ENCODE peak calls at places on chromosome 7, in five cellular contexts. One of them, this sample, is unnamed.

GRCh38 chr7:5557920-5558401 is 134.3 kb upstream of the TNRC18 start:
- DNase-seq in heart left ventricle: peak; percentile 87
- DNase-seq in OCI-LY7: peak; percentile 57
- DNase-seq in left lung: peak; percentile 85
- DNase-seq in WERI-Rb-1: peak; percentile 28
- DNase-seq in this sample: peak; percentile 65

GRCh38 chr7:12967322-12967721 is 279.9 kb downstream of the ARL4A start:
- DNase-seq in heart left ventricle: no peak
- DNase-seq in OCI-LY7: no peak
- DNase-seq in left lung: no peak
- DNase-seq in WERI-Rb-1: no peak
- DNase-seq in this sample: no peak

GRCh38 chr7:101792051-101792651 is 25.3 kb upstream of the CUX1 start:
- DNase-seq in heart left ventricle: peak; percentile 69
- DNase-seq in OCI-LY7: no peak
- DNase-seq in left lung: no peak
- DNase-seq in WERI-Rb-1: no peak
- DNase-seq in this sample: peak; percentile 80

GRCh38 chr7:79528421-79528820 is 75.0 kb upstream of the MAGI2 start:
- DNase-seq in heart left ventricle: no peak
- DNase-seq in OCI-LY7: no peak
- DNase-seq in left lung: no peak
- DNase-seq in WERI-Rb-1: no peak
- DNase-seq in this sample: no peak

GRCh38 chr7:13262929-13263530 is 575.6 kb downstream of the ARL4A start:
- DNase-seq in heart left ventricle: no peak
- DNase-seq in OCI-LY7: peak; percentile 26
- DNase-seq in left lung: no peak
- DNase-seq in WERI-Rb-1: no peak
- DNase-seq in this sample: no peak

GRCh38 chr7:140242057-140243031 is 65.6 kb upstream of the KDM7A start:
- DNase-seq in heart left ventricle: peak; percentile 40
- DNase-seq in OCI-LY7: no peak
- DNase-seq in left lung: peak; percentile 63
- DNase-seq in WERI-Rb-1: no peak
- DNase-seq in this sample: no peak

GRCh38 chr7:79137942-79138341 is 315.5 kb downstream of the MAGI2 start:
- DNase-seq in heart left ventricle: no peak
- DNase-seq in OCI-LY7: no peak
- DNase-seq in left lung: no peak
- DNase-seq in WERI-Rb-1: no peak
- DNase-seq in this sample: no peak

GRCh38 chr7:21169667-21170605 is 257.9 kb upstream of the SP4 start:
- DNase-seq in heart left ventricle: no peak
- DNase-seq in OCI-LY7: no peak
- DNase-seq in left lung: no peak
- DNase-seq in WERI-Rb-1: no peak
- DNase-seq in this sample: no peak

GRCh38 chr7:1065263-1066260 is 21.2 kb downstream of the GPR146 start:
- DNase-seq in heart left ventricle: peak; percentile 84
- DNase-seq in OCI-LY7: peak; percentile 80
- DNase-seq in left lung: peak; percentile 82
- DNase-seq in WERI-Rb-1: peak; percentile 82
- DNase-seq in this sample: peak; percentile 65

GRCh38 chr7:157577061-157577460 is 240.3 kb downstream of the DNAJB6 start:
- DNase-seq in heart left ventricle: no peak
- DNase-seq in OCI-LY7: no peak
- DNase-seq in left lung: no peak
- DNase-seq in WERI-Rb-1: no peak
- DNase-seq in this sample: no peak

GRCh38 chr7:127879942-127880341 is 151.3 kb downstream of the LRRC4 start:
- DNase-seq in heart left ventricle: no peak
- DNase-seq in OCI-LY7: no peak
- DNase-seq in left lung: no peak
- DNase-seq in WERI-Rb-1: no peak
- DNase-seq in this sample: no peak

GRCh38 chr7:31882187-31882586 is 188.0 kb downstream of the PDE1C start:
- DNase-seq in heart left ventricle: peak; percentile 89
- DNase-seq in OCI-LY7: no peak
- DNase-seq in left lung: no peak
- DNase-seq in WERI-Rb-1: no peak
- DNase-seq in this sample: peak; percentile 97

GRCh38 chr7:50805425-50806130 is 22.9 kb upstream of the GRB10 start:
- DNase-seq in heart left ventricle: no peak
- DNase-seq in OCI-LY7: no peak
- DNase-seq in left lung: no peak
- DNase-seq in WERI-Rb-1: no peak
- DNase-seq in this sample: no peak

GRCh38 chr7:19378340-19378704 is 233.1 kb upstream of the FERD3L start:
- DNase-seq in heart left ventricle: no peak
- DNase-seq in OCI-LY7: no peak
- DNase-seq in left lung: no peak
- DNase-seq in WERI-Rb-1: no peak
- DNase-seq in this sample: no peak

GRCh38 chr7:47215049-47215448 is 366.9 kb downstream of the TNS3 start:
- DNase-seq in heart left ventricle: no peak
- DNase-seq in OCI-LY7: no peak
- DNase-seq in left lung: no peak
- DNase-seq in WERI-Rb-1: no peak
- DNase-seq in this sample: no peak

GRCh38 chr7:21251166-21251806 is 176.6 kb upstream of the SP4 start:
- DNase-seq in heart left ventricle: no peak
- DNase-seq in OCI-LY7: no peak
- DNase-seq in left lung: no peak
- DNase-seq in WERI-Rb-1: no peak
- DNase-seq in this sample: no peak

GRCh38 chr7:51070163-51070562 is 246.4 kb downstream of the COBL start:
- DNase-seq in heart left ventricle: no peak
- DNase-seq in OCI-LY7: no peak
- DNase-seq in left lung: no peak
- DNase-seq in WERI-Rb-1: no peak
- DNase-seq in this sample: no peak

GRCh38 chr7:92731327-92732063 is 104.9 kb downstream of the CDK6 start:
- DNase-seq in heart left ventricle: no peak
- DNase-seq in OCI-LY7: peak; percentile 38
- DNase-seq in left lung: no peak
- DNase-seq in WERI-Rb-1: no peak
- DNase-seq in this sample: peak; percentile 23

GRCh38 chr7:19932549-19933249 is 159.3 kb upstream of the TMEM196 start:
- DNase-seq in heart left ventricle: no peak
- DNase-seq in OCI-LY7: no peak
- DNase-seq in left lung: no peak
- DNase-seq in WERI-Rb-1: peak; percentile 62
- DNase-seq in this sample: no peak

DNA sequence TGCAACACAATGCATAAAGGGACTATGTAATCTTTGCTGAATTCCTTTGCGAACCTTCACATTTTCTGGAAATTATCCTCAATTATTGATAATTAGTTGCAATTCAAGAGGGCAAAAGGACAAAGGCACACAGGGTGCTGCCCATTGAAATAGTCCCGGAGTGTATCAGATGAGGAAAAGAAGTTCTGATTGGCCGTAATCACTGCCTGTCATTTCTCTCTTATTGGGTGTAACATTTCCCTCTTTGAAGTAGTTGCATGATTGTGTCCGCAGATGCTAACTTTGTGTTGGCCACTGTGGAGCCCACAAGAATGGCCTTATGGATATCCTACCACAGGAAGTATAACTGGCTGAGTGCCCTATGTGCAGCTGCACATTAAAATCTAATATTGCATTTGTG is 35.1 kb upstream of the TAS2R16 start:
- DNase-seq in heart left ventricle: no peak
- DNase-seq in OCI-LY7: no peak
- DNase-seq in left lung: no peak
- DNase-seq in WERI-Rb-1: no peak
- DNase-seq in this sample: no peak
- H3K9me3 ChIP-seq in heart left ventricle: no peaks in the 10 kb centered on the region
- H3K9me3 ChIP-seq in OCI-LY7: no peaks in the 10 kb centered on the region
- H3K9me3 ChIP-seq in left lung: peaks cover 12% of the 10 kb centered on the region
- H3K9me3 ChIP-seq in WERI-Rb-1: no peaks in the 10 kb centered on the region
- H3K9me3 ChIP-seq in this sample: no peaks in the 10 kb centered on the region

GRCh38 chr7:27200761-27201230 is 905 bp upstream of the HOXA13 start:
- DNase-seq in heart left ventricle: no peak
- DNase-seq in OCI-LY7: no peak
- DNase-seq in left lung: no peak
- DNase-seq in WERI-Rb-1: no peak
- DNase-seq in this sample: no peak

GRCh38 chr7:27198871-27199801 is 755 bp downstream of the HOXA13 start:
- DNase-seq in heart left ventricle: no peak
- DNase-seq in OCI-LY7: peak; percentile 27
- DNase-seq in left lung: no peak
- DNase-seq in WERI-Rb-1: peak; percentile 29
- DNase-seq in this sample: peak; percentile 40

GRCh38 chr7:27198138-27198841 is 1.6 kb downstream of the HOXA13 start:
- DNase-seq in heart left ventricle: no peak
- DNase-seq in OCI-LY7: no peak
- DNase-seq in left lung: peak; percentile 16
- DNase-seq in WERI-Rb-1: no peak
- DNase-seq in this sample: no peak

GRCh38 chr7:27201231-27202017 is 1.5 kb upstream of the HOXA13 start:
- DNase-seq in heart left ventricle: no peak
- DNase-seq in OCI-LY7: peak; percentile 38
- DNase-seq in left lung: no peak
- DNase-seq in WERI-Rb-1: no peak
- DNase-seq in this sample: no peak

GRCh38 chr7:27199820-27200760 is at the start of gene HOXA13:
- DNase-seq in heart left ventricle: no peak
- DNase-seq in OCI-LY7: peak; percentile 74
- DNase-seq in left lung: no peak
- DNase-seq in WERI-Rb-1: peak; percentile 38
- DNase-seq in this sample: peak; percentile 74
- H3K4me3 ChIP-seq in heart left ventricle: peak within 1 kb of the TSS; percentile 24
- H3K4me3 ChIP-seq in OCI-LY7: peak within 1 kb of the TSS; percentile 73
- H3K4me3 ChIP-seq in left lung: no peak within 1 kb of the TSS
- H3K4me3 ChIP-seq in WERI-Rb-1: peak within 1 kb of the TSS; percentile 35
- H3K4me3 ChIP-seq in this sample: peak within 1 kb of the TSS; percentile 51

GRCh38 chr7:124295289-124295688 is 262.4 kb upstream of the TMEM229A start:
- DNase-seq in heart left ventricle: no peak
- DNase-seq in OCI-LY7: no peak
- DNase-seq in left lung: no peak
- DNase-seq in WERI-Rb-1: no peak
- DNase-seq in this sample: no peak
- H3K9me3 ChIP-seq in heart left ventricle: peaks cover 2% of the 10 kb centered on the region
- H3K9me3 ChIP-seq in OCI-LY7: no peaks in the 10 kb centered on the region
- H3K9me3 ChIP-seq in left lung: peaks cover 47% of the 10 kb centered on the region
- H3K9me3 ChIP-seq in WERI-Rb-1: peaks cover 1% of the 10 kb centered on the region
- H3K9me3 ChIP-seq in this sample: no peaks in the 10 kb centered on the region

DNA sequence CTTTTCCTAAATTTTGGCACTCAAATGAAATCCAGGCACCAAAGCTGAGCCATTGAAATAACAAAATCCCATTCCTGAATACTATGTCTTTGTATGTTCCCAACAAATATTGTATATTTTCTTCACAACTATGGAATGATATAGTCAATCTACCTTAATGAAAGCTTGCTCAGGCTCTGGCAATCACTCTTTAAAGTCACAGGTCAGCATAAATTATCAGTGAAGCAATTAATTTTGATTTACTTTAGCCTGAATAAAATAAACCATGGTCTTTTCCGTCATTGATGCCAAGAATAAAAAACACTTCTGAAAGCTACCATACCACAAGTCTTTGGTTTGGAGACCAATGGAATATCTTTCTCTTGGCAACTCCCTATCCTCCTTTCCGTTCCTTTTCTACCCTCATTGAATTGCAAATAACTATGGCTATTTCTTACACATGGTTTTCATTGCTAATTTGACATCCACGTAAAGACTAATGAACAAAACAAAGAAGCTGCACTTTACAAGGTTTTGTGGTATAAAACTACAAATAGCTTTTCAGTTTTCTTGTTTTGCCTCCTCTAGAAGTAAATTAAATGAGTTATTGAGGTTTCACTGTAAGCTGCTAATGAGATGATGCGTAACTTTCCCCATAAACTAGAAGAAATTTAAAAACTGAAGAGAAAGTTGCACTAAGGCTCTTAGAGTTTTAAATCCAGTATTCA is 166.6 kb downstream of the TAX1BP1 start:
- DNase-seq in heart left ventricle: no peak
- DNase-seq in OCI-LY7: no peak
- DNase-seq in left lung: no peak
- DNase-seq in WERI-Rb-1: no peak
- DNase-seq in this sample: no peak
- H3K4me3 ChIP-seq in heart left ventricle: no peak overlapping the region
- H3K4me3 ChIP-seq in OCI-LY7: no peak overlapping the region
- H3K4me3 ChIP-seq in left lung: no peak overlapping the region
- H3K4me3 ChIP-seq in WERI-Rb-1: no peak overlapping the region
- H3K4me3 ChIP-seq in this sample: no peak overlapping the region

DNA sequence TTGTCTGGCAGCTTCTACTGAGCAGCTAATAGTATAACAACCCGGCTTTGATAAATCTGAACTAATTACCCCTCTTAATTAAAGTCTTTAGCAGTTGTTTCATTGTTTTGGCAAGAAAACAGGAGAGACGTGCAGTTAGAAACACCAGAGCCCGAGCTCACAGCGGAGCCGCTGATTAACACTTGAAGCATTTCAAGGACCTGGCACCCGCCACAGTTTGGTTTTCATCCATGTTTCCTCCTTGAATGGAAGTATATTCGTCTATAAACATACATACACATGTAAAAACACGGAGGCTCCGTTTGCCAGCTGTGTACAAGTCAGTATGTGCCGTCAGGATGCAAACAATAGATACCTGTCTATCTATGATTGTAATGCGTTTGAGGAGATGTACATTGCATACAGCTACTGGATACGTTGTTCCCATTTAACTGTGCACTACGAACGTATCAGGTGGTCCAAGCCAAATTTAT is 3.9 kb downstream of the FEZF1 start:
- DNase-seq in heart left ventricle: no peak
- DNase-seq in OCI-LY7: no peak
- DNase-seq in left lung: no peak
- DNase-seq in WERI-Rb-1: no peak
- DNase-seq in this sample: peak; percentile 74
- H3K9me3 ChIP-seq in heart left ventricle: no peaks in the 10 kb centered on the region
- H3K9me3 ChIP-seq in OCI-LY7: no peaks in the 10 kb centered on the region
- H3K9me3 ChIP-seq in left lung: no peaks in the 10 kb centered on the region
- H3K9me3 ChIP-seq in WERI-Rb-1: no peaks in the 10 kb centered on the region
- H3K9me3 ChIP-seq in this sample: no peaks in the 10 kb centered on the region